ENCODE peak calls at places on chromosomes 11 and 22, in eight cellular contexts. Z is amniotic stem cell; X is stimulated activated CD4-positive, alpha-beta T cell treated with anti-CD3 and anti-CD28 coated beads, Interleukin-4, amount 100 ng/mL, for 1 hour; F is SJSA1; H is activated gamma-delta T cell treated with anti-CD3 and anti-CD28 coated beads, Interleukin-2, amount 50 U/mL, for 16 hours; V is left kidney; D is ecto neural progenitor cell; G is stimulated activated naive CD4-positive, alpha-beta T cell treated with Interleukin-2 at 50 U/mL for 16 hours. N is an unnamed sample.

GRCh38 chr11:105447936-105448702 is 161.8 kb upstream of the GRIA4 start:
- DNase-seq in Z (no peak), X (no peak), F (no peak), H (no peak), V (no peak), D (no peak), G (no peak), N (no peak)

GRCh38 chr22:36411589-36412258 is 24.0 kb upstream of the MYH9 start:
- DNase-seq in Z (no peak), X (no peak), F (no peak), H (no peak), V (no peak), D (no peak), G (peak; percentile 40), N (no peak)

GRCh38 chr11:57491371-57492061 is 24.0 kb downstream of the SLC43A1 start:
- DNase-seq in Z (no peak), X (peak; percentile 53), F (peak; percentile 19), H (no peak), V (peak; percentile 45), D (peak; percentile 81), G (peak; percentile 34), N (peak; percentile 62)

GRCh38 chr11:129732926-129733325 is 82.7 kb upstream of the TMEM45B start:
- DNase-seq in Z (no peak), X (no peak), F (no peak), H (no peak), V (no peak), D (no peak), G (no peak), N (no peak)

GRCh38 chr11:59173964-59174663 is 2.2 kb downstream of the DTX4 start:
- DNase-seq in Z (no peak), X (no peak), F (peak; percentile 54), H (no peak), V (peak; percentile 71), D (peak; percentile 66), G (no peak), N (no peak)

GRCh38 chr11:17593466-17594245 is 46.6 kb downstream of the OTOG start:
- DNase-seq in Z (no peak), X (no peak), F (no peak), H (no peak), V (no peak), D (peak; percentile 20), G (no peak), N (no peak)

GRCh38 chr11:67404515-67405195 is 772 bp downstream of the TBC1D10C start:
- DNase-seq in Z (no peak), X (peak; percentile 47), F (no peak), H (no peak), V (no peak), D (no peak), G (peak; percentile 52), N (no peak)

GRCh38 chr11:72642815-72643511 is 31.3 kb downstream of the PDE2A start:
- DNase-seq in Z (peak; percentile 8), X (peak; percentile 69), F (peak; percentile 60), H (peak; percentile 40), V (peak; percentile 73), D (peak; percentile 87), G (peak; percentile 50), N (peak; percentile 79)

GRCh38 chr11:2768471-2769408 is 68.9 kb upstream of the KCNQ1OT1 start:
- DNase-seq in Z (peak; percentile 56), X (peak; percentile 3), F (peak; percentile 76), H (no peak), V (no peak), D (peak; percentile 40), G (no peak), N (peak; percentile 33)

GRCh38 chr22:43631846-43632245 is 180.3 kb downstream of the EFCAB6 start:
- DNase-seq in Z (no peak), X (no peak), F (no peak), H (no peak), V (no peak), D (no peak), G (no peak), N (no peak)

N was measured in Right ventricle myocardium superior.